ENCODE peak calls at places on chromosome 11, in four cellular contexts. One of them, this sample, is unnamed.

GRCh38 chr11:17602105-17603001 is 55.3 kb downstream of the OTOG start:
- DNase-seq in RWPE1: no peak
- DNase-seq in activated CD8-positive, alpha-beta T cell treated with anti-CD3 and anti-CD28 coated beads for 36 hours: no peak
- DNase-seq in brain microvascular endothelial cell: no peak
- DNase-seq in this sample: no peak

GRCh38 chr11:60945295-60945667 is 6.7 kb downstream of the SLC15A3 start:
- DNase-seq in RWPE1: no peak
- DNase-seq in activated CD8-positive, alpha-beta T cell treated with anti-CD3 and anti-CD28 coated beads for 36 hours: no peak
- DNase-seq in brain microvascular endothelial cell: no peak
- DNase-seq in this sample: no peak

GRCh38 chr11:112961751-112962747 is 829 bp downstream of the NCAM1 start:
- DNase-seq in RWPE1: no peak
- DNase-seq in activated CD8-positive, alpha-beta T cell treated with anti-CD3 and anti-CD28 coated beads for 36 hours: peak; percentile 26
- DNase-seq in brain microvascular endothelial cell: no peak
- DNase-seq in this sample: peak; percentile 37

GRCh38 chr11:33263549-33263948 is 6.4 kb downstream of the HIPK3 start:
- DNase-seq in RWPE1: no peak
- DNase-seq in activated CD8-positive, alpha-beta T cell treated with anti-CD3 and anti-CD28 coated beads for 36 hours: no peak
- DNase-seq in brain microvascular endothelial cell: no peak
- DNase-seq in this sample: no peak

GRCh38 chr11:2330696-2331095 is 28.9 kb downstream of the TSPAN32 start:
- DNase-seq in RWPE1: no peak
- DNase-seq in activated CD8-positive, alpha-beta T cell treated with anti-CD3 and anti-CD28 coated beads for 36 hours: no peak
- DNase-seq in brain microvascular endothelial cell: no peak
- DNase-seq in this sample: no peak

GRCh38 chr11:106827687-106828086 is 190.6 kb downstream of the GUCY1A2 start:
- DNase-seq in RWPE1: no peak
- DNase-seq in activated CD8-positive, alpha-beta T cell treated with anti-CD3 and anti-CD28 coated beads for 36 hours: no peak
- DNase-seq in brain microvascular endothelial cell: no peak
- DNase-seq in this sample: no peak

GRCh38 chr11:109929308-109929707 is 163.9 kb upstream of the ZC3H12C start:
- DNase-seq in RWPE1: no peak
- DNase-seq in activated CD8-positive, alpha-beta T cell treated with anti-CD3 and anti-CD28 coated beads for 36 hours: no peak
- DNase-seq in brain microvascular endothelial cell: no peak
- DNase-seq in this sample: no peak

GRCh38 chr11:94511932-94512781 is at the start of gene C11orf97:
- DNase-seq in RWPE1: peak; percentile 24
- DNase-seq in activated CD8-positive, alpha-beta T cell treated with anti-CD3 and anti-CD28 coated beads for 36 hours: peak; percentile 68
- DNase-seq in brain microvascular endothelial cell: peak; percentile 45
- DNase-seq in this sample: peak; percentile 49

GRCh38 chr11:86580535-86580934 is 91.9 kb downstream of the ME3 start:
- DNase-seq in RWPE1: no peak
- DNase-seq in activated CD8-positive, alpha-beta T cell treated with anti-CD3 and anti-CD28 coated beads for 36 hours: no peak
- DNase-seq in brain microvascular endothelial cell: no peak
- DNase-seq in this sample: no peak

GRCh38 chr11:96238563-96239166 is 104.3 kb downstream of the MAML2 start:
- DNase-seq in RWPE1: no peak
- DNase-seq in activated CD8-positive, alpha-beta T cell treated with anti-CD3 and anti-CD28 coated beads for 36 hours: no peak
- DNase-seq in brain microvascular endothelial cell: no peak
- DNase-seq in this sample: no peak

GRCh38 chr11:76856571-76856970 is 4.1 kb upstream of the ACER3 start:
- DNase-seq in RWPE1: no peak
- DNase-seq in activated CD8-positive, alpha-beta T cell treated with anti-CD3 and anti-CD28 coated beads for 36 hours: no peak
- DNase-seq in brain microvascular endothelial cell: no peak
- DNase-seq in this sample: no peak

GRCh38 chr11:2691991-2692841 is 7.6 kb downstream of the KCNQ1OT1 start:
- DNase-seq in RWPE1: peak; percentile 35
- DNase-seq in activated CD8-positive, alpha-beta T cell treated with anti-CD3 and anti-CD28 coated beads for 36 hours: no peak
- DNase-seq in brain microvascular endothelial cell: no peak
- DNase-seq in this sample: no peak

GRCh38 chr11:2211113-2211971 is 39.7 kb upstream of the TH start:
- DNase-seq in RWPE1: no peak
- DNase-seq in activated CD8-positive, alpha-beta T cell treated with anti-CD3 and anti-CD28 coated beads for 36 hours: no peak
- DNase-seq in brain microvascular endothelial cell: no peak
- DNase-seq in this sample: peak; percentile 11

GRCh38 chr11:44358713-44359112 is 48.8 kb upstream of the ALX4 start:
- DNase-seq in RWPE1: no peak
- DNase-seq in activated CD8-positive, alpha-beta T cell treated with anti-CD3 and anti-CD28 coated beads for 36 hours: no peak
- DNase-seq in brain microvascular endothelial cell: no peak
- DNase-seq in this sample: no peak

GRCh38 chr11:44363116-44363515 is 53.2 kb upstream of the ALX4 start:
- DNase-seq in RWPE1: no peak
- DNase-seq in activated CD8-positive, alpha-beta T cell treated with anti-CD3 and anti-CD28 coated beads for 36 hours: no peak
- DNase-seq in brain microvascular endothelial cell: no peak
- DNase-seq in this sample: no peak

GRCh38 chr11:44365616-44366015 is 55.7 kb upstream of the ALX4 start:
- DNase-seq in RWPE1: no peak
- DNase-seq in activated CD8-positive, alpha-beta T cell treated with anti-CD3 and anti-CD28 coated beads for 36 hours: no peak
- DNase-seq in brain microvascular endothelial cell: no peak
- DNase-seq in this sample: no peak

GRCh38 chr11:44364596-44364995 is 54.7 kb upstream of the ALX4 start:
- DNase-seq in RWPE1: no peak
- DNase-seq in activated CD8-positive, alpha-beta T cell treated with anti-CD3 and anti-CD28 coated beads for 36 hours: no peak
- DNase-seq in brain microvascular endothelial cell: no peak
- DNase-seq in this sample: no peak

DNA sequence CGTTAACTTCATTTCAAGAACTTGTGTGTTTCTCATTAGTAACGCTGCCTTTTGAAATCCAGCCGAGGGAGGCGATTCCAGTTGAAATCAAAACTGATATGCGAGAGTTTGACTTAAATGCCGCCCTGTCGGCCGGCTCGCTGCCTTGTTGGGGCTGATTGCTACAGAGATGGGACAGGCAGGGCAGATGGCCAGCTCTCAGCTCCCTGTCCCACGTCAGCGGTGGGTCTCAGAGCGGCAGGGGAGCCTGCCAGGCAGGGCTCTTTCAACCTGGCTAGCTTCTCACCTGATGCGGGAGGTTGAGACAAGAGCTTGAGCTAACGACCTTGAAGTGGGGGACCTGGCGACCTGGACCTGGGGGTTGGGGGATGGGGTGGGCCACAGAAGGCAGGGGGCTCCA is 51.9 kb upstream of the ALX4 start:
- DNase-seq in RWPE1: no peak
- DNase-seq in activated CD8-positive, alpha-beta T cell treated with anti-CD3 and anti-CD28 coated beads for 36 hours: no peak
- DNase-seq in brain microvascular endothelial cell: no peak
- DNase-seq in this sample: no peak
- TF ChIP-seq CTCF in RWPE1: no peak
- TF ChIP-seq CTCF in activated CD8-positive, alpha-beta T cell treated with anti-CD3 and anti-CD28 coated beads for 36 hours: no peak
- TF ChIP-seq CTCF in brain microvascular endothelial cell: no peak
- TF ChIP-seq CTCF in this sample: no peak

GRCh38 chr11:83819936-83820549 is 533.9 kb upstream of the CCDC90B start:
- DNase-seq in RWPE1: peak; percentile 64
- DNase-seq in activated CD8-positive, alpha-beta T cell treated with anti-CD3 and anti-CD28 coated beads for 36 hours: no peak
- DNase-seq in brain microvascular endothelial cell: peak; percentile 32
- DNase-seq in this sample: no peak
- TF ChIP-seq CTCF in RWPE1: peak; percentile 69
- TF ChIP-seq CTCF in activated CD8-positive, alpha-beta T cell treated with anti-CD3 and anti-CD28 coated beads for 36 hours: peak; percentile 42
- TF ChIP-seq CTCF in brain microvascular endothelial cell: peak; percentile 40
- TF ChIP-seq CTCF in this sample: peak; percentile 18

GRCh38 chr11:114892381-114893197 is 214.3 kb downstream of the NXPE2 start:
- DNase-seq in RWPE1: no peak
- DNase-seq in activated CD8-positive, alpha-beta T cell treated with anti-CD3 and anti-CD28 coated beads for 36 hours: peak; percentile 33
- DNase-seq in brain microvascular endothelial cell: no peak
- DNase-seq in this sample: no peak
- TF ChIP-seq CTCF in RWPE1: peak; percentile 13
- TF ChIP-seq CTCF in activated CD8-positive, alpha-beta T cell treated with anti-CD3 and anti-CD28 coated beads for 36 hours: peak; percentile 47
- TF ChIP-seq CTCF in brain microvascular endothelial cell: peak; percentile 26
- TF ChIP-seq CTCF in this sample: no peak

DNA sequence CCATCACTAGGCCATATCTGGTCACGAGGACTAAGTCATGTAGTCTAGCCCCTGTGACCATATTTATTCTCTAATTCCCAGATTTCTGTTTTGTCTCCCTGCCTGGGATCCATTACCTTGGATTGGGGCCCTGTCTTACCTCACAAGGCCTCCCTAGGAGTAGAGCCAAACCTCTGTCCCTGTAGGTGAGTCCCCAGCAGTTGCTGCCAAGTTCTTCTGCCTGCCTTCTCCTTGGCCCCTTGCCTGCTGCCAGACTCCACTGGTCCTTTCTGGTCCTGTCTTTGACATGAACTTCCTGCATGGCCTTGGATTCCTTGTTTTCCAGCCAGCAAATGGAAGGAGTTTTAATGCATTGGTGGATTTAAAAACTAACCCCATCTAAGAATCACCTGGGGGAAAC is 35.6 kb upstream of the CADM1 start:
- DNase-seq in RWPE1: no peak
- DNase-seq in activated CD8-positive, alpha-beta T cell treated with anti-CD3 and anti-CD28 coated beads for 36 hours: no peak
- DNase-seq in brain microvascular endothelial cell: no peak
- DNase-seq in this sample: no peak
- TF ChIP-seq CTCF in RWPE1: no peak
- TF ChIP-seq CTCF in activated CD8-positive, alpha-beta T cell treated with anti-CD3 and anti-CD28 coated beads for 36 hours: no peak
- TF ChIP-seq CTCF in brain microvascular endothelial cell: no peak
- TF ChIP-seq CTCF in this sample: no peak

GRCh38 chr11:75342231-75342918 is 9.1 kb downstream of the ARRB1 start:
- DNase-seq in RWPE1: no peak
- DNase-seq in activated CD8-positive, alpha-beta T cell treated with anti-CD3 and anti-CD28 coated beads for 36 hours: no peak
- DNase-seq in brain microvascular endothelial cell: no peak
- DNase-seq in this sample: no peak

GRCh38 chr11:75341583-75341982 is 9.9 kb downstream of the ARRB1 start:
- DNase-seq in RWPE1: no peak
- DNase-seq in activated CD8-positive, alpha-beta T cell treated with anti-CD3 and anti-CD28 coated beads for 36 hours: no peak
- DNase-seq in brain microvascular endothelial cell: no peak
- DNase-seq in this sample: no peak

GRCh38 chr11:75338516-75339218 is 12.8 kb downstream of the ARRB1 start:
- DNase-seq in RWPE1: no peak
- DNase-seq in activated CD8-positive, alpha-beta T cell treated with anti-CD3 and anti-CD28 coated beads for 36 hours: peak; percentile 60
- DNase-seq in brain microvascular endothelial cell: peak; percentile 24
- DNase-seq in this sample: no peak

GRCh38 chr11:75337195-75337654 is 14.2 kb downstream of the ARRB1 start:
- DNase-seq in RWPE1: no peak
- DNase-seq in activated CD8-positive, alpha-beta T cell treated with anti-CD3 and anti-CD28 coated beads for 36 hours: no peak
- DNase-seq in brain microvascular endothelial cell: peak; percentile 33
- DNase-seq in this sample: no peak

DNA sequence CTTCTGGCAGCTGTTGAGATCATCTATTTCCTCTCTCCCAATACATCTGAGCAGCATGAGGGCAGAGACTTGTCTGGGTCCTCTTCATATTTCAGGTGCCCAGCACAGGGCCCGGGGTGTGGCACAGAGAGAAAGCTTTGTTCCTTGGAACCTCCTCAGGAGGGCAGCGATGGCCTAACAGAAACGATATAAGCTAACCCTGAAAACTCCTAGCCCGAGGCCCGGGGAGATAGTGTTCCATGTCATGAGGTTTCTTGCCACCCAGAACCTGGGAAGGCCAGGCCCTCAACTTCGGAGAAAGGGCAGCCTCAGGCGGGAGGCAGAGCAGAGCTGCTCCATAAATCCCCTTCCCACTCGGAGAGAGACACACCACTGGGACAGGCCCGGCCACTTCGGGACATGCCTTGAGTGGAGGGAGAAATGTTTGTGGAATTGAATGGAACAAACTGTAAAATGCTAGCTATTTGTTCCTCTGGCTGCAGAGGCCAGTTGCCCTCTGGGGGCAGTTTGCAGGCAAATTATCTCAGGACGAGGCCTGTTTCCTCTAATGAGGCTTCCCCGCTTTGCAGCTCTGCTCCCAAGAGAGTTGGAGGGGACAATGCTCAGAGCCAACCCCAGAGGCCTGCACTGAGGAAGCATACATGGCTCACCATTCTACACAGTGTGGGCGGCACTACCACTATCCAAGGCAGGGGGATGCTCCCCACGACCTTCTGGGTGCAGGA is 11.6 kb downstream of the ARRB1 start:
- DNase-seq in RWPE1: no peak
- DNase-seq in activated CD8-positive, alpha-beta T cell treated with anti-CD3 and anti-CD28 coated beads for 36 hours: no peak
- DNase-seq in brain microvascular endothelial cell: no peak
- DNase-seq in this sample: no peak
- TF ChIP-seq CTCF in RWPE1: no peak
- TF ChIP-seq CTCF in activated CD8-positive, alpha-beta T cell treated with anti-CD3 and anti-CD28 coated beads for 36 hours: no peak
- TF ChIP-seq CTCF in brain microvascular endothelial cell: no peak
- TF ChIP-seq CTCF in this sample: no peak

DNA sequence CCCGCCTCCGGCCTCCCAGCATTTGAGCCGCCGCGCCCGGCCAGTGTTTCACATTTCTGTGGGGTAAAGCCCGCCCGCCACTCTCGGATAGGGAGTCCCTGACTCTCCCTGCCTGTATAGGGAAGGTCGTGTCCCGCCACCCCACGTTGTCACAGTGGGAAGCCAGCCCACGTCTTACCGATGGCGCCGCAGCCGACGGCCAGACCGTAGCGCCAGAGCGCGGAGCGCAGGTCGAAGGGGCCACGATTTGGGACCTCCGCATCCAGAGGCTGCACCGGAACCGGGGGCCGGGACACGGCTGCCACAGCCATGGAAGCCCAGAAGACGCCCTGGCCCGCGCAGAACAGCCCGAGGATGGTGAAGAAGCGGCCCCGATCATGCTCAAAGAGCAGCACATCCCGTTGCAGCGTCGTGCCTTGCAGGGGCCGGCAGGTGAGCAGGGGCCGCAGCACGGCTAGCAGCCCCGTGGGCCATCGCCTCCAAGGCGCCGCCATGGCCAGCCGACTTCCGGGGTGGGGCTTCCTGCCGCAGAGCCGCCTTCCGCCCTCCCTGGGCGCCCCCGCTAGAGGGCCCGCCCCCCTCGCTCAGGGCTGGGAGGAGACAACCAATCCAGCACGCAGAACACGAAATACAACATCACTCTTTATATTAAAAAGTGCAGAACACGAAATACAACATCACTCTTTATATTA is at the start of gene TMEM223:
- DNase-seq in RWPE1: peak; percentile 82
- DNase-seq in activated CD8-positive, alpha-beta T cell treated with anti-CD3 and anti-CD28 coated beads for 36 hours: peak; percentile 92
- DNase-seq in brain microvascular endothelial cell: peak; percentile 68
- DNase-seq in this sample: peak; percentile 86
- TF ChIP-seq CTCF in RWPE1: no peak
- TF ChIP-seq CTCF in activated CD8-positive, alpha-beta T cell treated with anti-CD3 and anti-CD28 coated beads for 36 hours: no peak
- TF ChIP-seq CTCF in brain microvascular endothelial cell: peak; percentile 12
- TF ChIP-seq CTCF in this sample: no peak

GRCh38 chr11:92387882-92388281 is 163.3 kb downstream of the FAT3 start:
- DNase-seq in RWPE1: no peak
- DNase-seq in activated CD8-positive, alpha-beta T cell treated with anti-CD3 and anti-CD28 coated beads for 36 hours: no peak
- DNase-seq in brain microvascular endothelial cell: no peak
- DNase-seq in this sample: no peak

GRCh38 chr11:92386577-92386976 is 162.0 kb downstream of the FAT3 start:
- DNase-seq in RWPE1: no peak
- DNase-seq in activated CD8-positive, alpha-beta T cell treated with anti-CD3 and anti-CD28 coated beads for 36 hours: no peak
- DNase-seq in brain microvascular endothelial cell: no peak
- DNase-seq in this sample: no peak

GRCh38 chr11:92390783-92391182 is 166.2 kb downstream of the FAT3 start:
- DNase-seq in RWPE1: no peak
- DNase-seq in activated CD8-positive, alpha-beta T cell treated with anti-CD3 and anti-CD28 coated beads for 36 hours: no peak
- DNase-seq in brain microvascular endothelial cell: no peak
- DNase-seq in this sample: no peak

GRCh38 chr11:92391866-92392265 is 167.2 kb downstream of the FAT3 start:
- DNase-seq in RWPE1: no peak
- DNase-seq in activated CD8-positive, alpha-beta T cell treated with anti-CD3 and anti-CD28 coated beads for 36 hours: no peak
- DNase-seq in brain microvascular endothelial cell: no peak
- DNase-seq in this sample: no peak

GRCh38 chr11:92388380-92388779 is 163.8 kb downstream of the FAT3 start:
- DNase-seq in RWPE1: no peak
- DNase-seq in activated CD8-positive, alpha-beta T cell treated with anti-CD3 and anti-CD28 coated beads for 36 hours: no peak
- DNase-seq in brain microvascular endothelial cell: no peak
- DNase-seq in this sample: no peak
- TF ChIP-seq CTCF in RWPE1: no peak
- TF ChIP-seq CTCF in activated CD8-positive, alpha-beta T cell treated with anti-CD3 and anti-CD28 coated beads for 36 hours: no peak
- TF ChIP-seq CTCF in brain microvascular endothelial cell: peak; percentile 24
- TF ChIP-seq CTCF in this sample: no peak

GRCh38 chr11:46338988-46339666 is 8.1 kb upstream of the DGKZ start:
- DNase-seq in RWPE1: no peak
- DNase-seq in activated CD8-positive, alpha-beta T cell treated with anti-CD3 and anti-CD28 coated beads for 36 hours: no peak
- DNase-seq in brain microvascular endothelial cell: no peak
- DNase-seq in this sample: no peak
- TF ChIP-seq CTCF in RWPE1: no peak
- TF ChIP-seq CTCF in activated CD8-positive, alpha-beta T cell treated with anti-CD3 and anti-CD28 coated beads for 36 hours: no peak
- TF ChIP-seq CTCF in brain microvascular endothelial cell: no peak
- TF ChIP-seq CTCF in this sample: no peak